ENCODE peak calls at places on chromosomes 1 and 21, in five cellular contexts. O is suprapubic skin, L is esophagus muscularis mucosa, F is A549, E is upper lobe of left lung. K is an unnamed sample.

GRCh38 chr1:100009458-100009857 is 39.7 kb downstream of the SLC35A3 start:
- DNase-seq in L (no peak), E (no peak), F (no peak), O (no peak), K (no peak)

GRCh38 chr1:52059888-52060287 is 3.8 kb downstream of the BTF3L4 start:
- DNase-seq in F (no peak), O (no peak), L (no peak), E (no peak), K (no peak)

GRCh38 chr1:232139444-232139843 is 490.5 kb downstream of the SIPA1L2 start:
- DNase-seq in E (no peak), O (no peak), L (no peak), F (no peak), K (no peak)

GRCh38 chr1:47690341-47691244 is 252.7 kb downstream of the FOXD2 start:
- DNase-seq in E (no peak), O (peak; percentile 2), F (no peak), L (no peak), K (no peak)

GRCh38 chr1:59597420-59598199 is 217.1 kb upstream of the HOOK1 start:
- DNase-seq in L (no peak), O (no peak), E (no peak), F (no peak), K (no peak)

GRCh38 chr21:22536511-22536910 is 1538.3 kb downstream of the NCAM2 start:
- DNase-seq in L (no peak), O (no peak), F (no peak), E (no peak), K (no peak)

GRCh38 chr1:18681423-18681835 is 50.8 kb downstream of the PAX7 start:
- DNase-seq in F (peak; percentile 73), E (no peak), O (no peak), L (no peak), K (no peak)

GRCh38 chr1:113684153-113684541 is 75.1 kb downstream of the PHTF1 start:
- DNase-seq in L (no peak), F (no peak), O (peak; percentile 82), E (peak; percentile 28), K (peak; percentile 40)

GRCh38 chr1:16351449-16351993 is 759 bp downstream of the FBXO42 start:
- DNase-seq in L (no peak), O (no peak), F (no peak), E (no peak), K (peak; percentile 35)

GRCh38 chr1:17946434-17946833 is 161.2 kb upstream of the IGSF21 start:
- DNase-seq in F (no peak), L (no peak), E (no peak), O (no peak), K (no peak)

GRCh38 chr1:74504125-74505065 is 8.0 kb downstream of the LRRC53 start:
- DNase-seq in L (no peak), F (peak; percentile 2), O (no peak), E (peak; percentile 22), K (peak; percentile 31)

GRCh38 chr1:78950801-78951200 is 55.7 kb downstream of the ADGRL4 start:
- DNase-seq in F (no peak), O (no peak), L (no peak), E (no peak), K (no peak)

GRCh38 chr1:57637155-57637554 is 213.3 kb upstream of the DAB1 start:
- DNase-seq in L (no peak), F (no peak), O (no peak), E (no peak), K (no peak)

GRCh38 chr1:109917429-109918076 is 6.9 kb downstream of the CSF1 start:
- DNase-seq in O (no peak), E (no peak), L (no peak), F (no peak), K (no peak)

GRCh38 chr1:232880354-232880753 is 70.1 kb upstream of the NTPCR start:
- DNase-seq in F (peak; percentile 61), O (no peak), L (no peak), E (no peak), K (no peak)

GRCh38 chr1:236509647-236510401 is 14.0 kb upstream of the LGALS8 start:
- DNase-seq in F (no peak), E (no peak), L (no peak), O (no peak), K (no peak)

GRCh38 chr1:204841798-204842197 is 28.9 kb upstream of the NFASC start:
- DNase-seq in E (no peak), O (no peak), L (no peak), F (no peak), K (no peak)

GRCh38 chr1:190147616-190148015 is 330.0 kb downstream of the BRINP3 start:
- DNase-seq in L (no peak), F (no peak), O (no peak), E (no peak), K (no peak)

GRCh38 chr1:37561794-37562132 is 5.0 kb downstream of the DNALI1 start:
- DNase-seq in O (no peak), L (no peak), F (peak; percentile 47), E (no peak), K (no peak)

GRCh38 chr1:86155807-86156561 is 588 bp downstream of the COL24A1 start:
- DNase-seq in F (no peak), L (no peak), E (no peak), O (peak; percentile 63), K (no peak)

GRCh38 chr1:117661027-117661426 is 55.2 kb downstream of the TENT5C start:
- DNase-seq in O (no peak), E (no peak), L (no peak), F (no peak), K (no peak)

GRCh38 chr1:218983433-218983832 is 190.2 kb upstream of the LYPLAL1 start:
- DNase-seq in L (no peak), F (no peak), O (no peak), E (no peak), K (no peak)

GRCh38 chr1:23081376-23081775 is 62.1 kb downstream of the KDM1A start:
- DNase-seq in F (peak; percentile 22), O (no peak), E (no peak), L (no peak), K (no peak)

GRCh38 chr1:230822092-230822581 is 46.2 kb downstream of the C1orf198 start:
- DNase-seq in L (peak; percentile 92), E (no peak), O (peak; percentile 87), F (no peak), K (peak; percentile 65)

GRCh38 chr21:41632748-41633475 is 125.0 kb upstream of the TMPRSS2 start:
- DNase-seq in O (no peak), E (no peak), F (no peak), L (no peak), K (no peak)

GRCh38 chr1:42221952-42222606 is 57.5 kb upstream of the GUCA2A start:
- DNase-seq in L (no peak), F (no peak), O (no peak), E (no peak), K (no peak)
- TF ChIP-seq EP300 in L (no peak), F (no peak), O (no peak), E (no peak), K (no peak)

GRCh38 chr1:223037845-223038244 is 105.2 kb downstream of the TLR5 start:
- DNase-seq in E (no peak), L (no peak), F (no peak), O (no peak), K (no peak)
- TF ChIP-seq POLR2A in E (no peak), L (no peak), F (no peak), O (no peak), K (no peak)

GRCh38 chr1:201008666-201009360 is 14.7 kb downstream of the KIF21B start:
- DNase-seq in E (no peak), F (no peak), L (no peak), O (no peak), K (no peak)
- H3K4me1 ChIP-seq in E (no peaks in the 10 kb centered on the region), F (peaks cover 6% of the 10 kb centered on the region), L (peaks cover under 1% of the 10 kb centered on the region), O (peaks cover 6% of the 10 kb centered on the region), K (peaks cover 8% of the 10 kb centered on the region)

GRCh38 chr1:206586501-206587445 is 25.5 kb downstream of the EIF2D start:
- DNase-seq in E (no peak), O (no peak), F (no peak), L (no peak), K (no peak)

GRCh38 chr1:206589206-206589605 is 23.1 kb downstream of the EIF2D start:
- DNase-seq in E (no peak), F (no peak), L (no peak), O (no peak), K (no peak)

GRCh38 chr1:206587904-206588303 is 24.4 kb downstream of the EIF2D start:
- DNase-seq in F (no peak), O (no peak), E (no peak), L (no peak), K (no peak)

GRCh38 chr1:206590025-206590834 is 22.0 kb downstream of the EIF2D start:
- DNase-seq in F (no peak), O (no peak), E (no peak), L (no peak), K (no peak)

GRCh38 chr1:206588492-206588891 is 23.8 kb downstream of the EIF2D start:
- DNase-seq in F (no peak), E (no peak), O (no peak), L (no peak), K (no peak)
- TF ChIP-seq EP300 in F (no peak), E (no peak), O (no peak), L (no peak), K (no peak)

GRCh38 chr1:8631163-8631562 is 186.3 kb downstream of the RERE start:
- DNase-seq in F (no peak), E (no peak), L (no peak), O (no peak), K (no peak)

GRCh38 chr1:8627728-8628127 is 189.7 kb downstream of the RERE start:
- DNase-seq in L (no peak), E (no peak), F (no peak), O (no peak), K (no peak)

GRCh38 chr1:8625981-8626898 is 191.2 kb downstream of the RERE start:
- DNase-seq in L (no peak), F (no peak), O (no peak), E (no peak), K (no peak)

GRCh38 chr1:8632092-8632491 is 185.3 kb downstream of the RERE start:
- DNase-seq in L (no peak), E (no peak), O (no peak), F (no peak), K (no peak)

DNA sequence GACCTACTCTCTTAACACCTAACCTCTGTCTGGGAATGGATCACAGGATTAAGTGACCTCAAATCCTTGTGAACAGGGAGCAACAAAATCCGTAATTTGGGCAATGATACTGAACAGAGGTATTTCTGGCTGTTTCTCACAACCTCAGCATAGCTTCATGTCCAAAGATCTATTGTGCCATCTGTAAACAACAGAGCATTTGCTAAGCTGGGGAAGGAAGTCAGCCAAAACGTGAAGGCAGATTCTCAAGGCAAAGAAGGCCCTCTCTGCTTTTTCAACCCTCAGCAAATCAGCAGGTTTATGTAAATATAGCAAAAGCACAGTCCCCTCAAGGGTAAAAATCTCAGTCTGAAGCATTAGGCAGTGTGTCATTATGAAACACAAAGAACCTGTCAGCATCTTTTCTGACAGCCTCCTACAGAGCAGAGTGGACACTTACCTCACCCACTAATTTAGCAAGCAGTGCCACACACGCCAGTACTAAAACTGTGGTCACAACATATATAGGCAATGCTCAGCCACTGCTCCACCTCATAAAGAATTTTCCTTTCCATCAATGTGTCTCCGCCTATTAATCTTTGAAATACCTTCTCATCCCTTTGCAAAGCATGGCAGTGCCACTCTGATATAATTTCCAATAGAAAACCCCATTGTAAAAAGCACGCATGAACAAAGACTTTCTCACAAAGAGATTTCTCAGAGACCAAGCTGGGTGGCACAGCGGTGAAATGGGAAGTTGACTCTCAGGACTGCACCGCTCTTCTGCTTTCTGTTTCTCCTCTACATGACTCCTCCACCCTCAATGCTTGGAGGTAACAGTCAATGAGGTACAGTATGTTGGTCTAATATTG is 188.0 kb downstream of the RERE start:
- DNase-seq in F (no peak), E (peak; percentile 32), O (no peak), L (no peak), K (no peak)
- TF ChIP-seq POLR2A in F (no peak), E (no peak), O (no peak), L (no peak), K (no peak)

GRCh38 chr1:154431586-154432373 is 26.6 kb downstream of the IL6R start:
- DNase-seq in L (no peak), E (peak; percentile 83), F (no peak), O (peak; percentile 83), K (no peak)
- H3K4me1 ChIP-seq in L (peaks cover 85% of the 10 kb centered on the region), E (peaks cover 33% of the 10 kb centered on the region), F (peaks cover 31% of the 10 kb centered on the region), O (peaks cover 95% of the 10 kb centered on the region), K (peaks cover 96% of the 10 kb centered on the region)

K was measured in tibial nerve.